ENCODE peak calls at places on chromosomes 5 and 9, in eight cellular contexts. One of them, this sample, is unnamed.
A peak's percentile ranks its signal among the peaks of the same experiment; 100 is the strongest.

GRCh38 chr5:57931807-57932206 is 449.2 kb upstream of the ACTBL2 start:
- DNase-seq in activated CD8-positive, alpha-beta memory T cell treated with anti-CD3 and anti-CD28 coated beads, Interleukin-2, amount 50 U/mL, for 4 hours: no peak
- DNase-seq in GM23338: no peak
- DNase-seq in NAMALWA: no peak
- DNase-seq in stimulated activated CD8-positive, alpha-beta memory T cell treated with anti-CD3 and anti-CD28 coated beads, Interleukin-4, amount 100 ng/mL, for 48 hours: no peak
- DNase-seq in Caco-2: no peak
- DNase-seq in iPS DF 19.7: no peak
- DNase-seq in HT-29: no peak
- DNase-seq in this sample: no peak

GRCh38 chr5:36158144-36158543 is 6.2 kb downstream of the SKP2 start:
- DNase-seq in HT-29: no peak
- DNase-seq in Caco-2: no peak
- DNase-seq in stimulated activated CD8-positive, alpha-beta memory T cell treated with anti-CD3 and anti-CD28 coated beads, Interleukin-4, amount 100 ng/mL, for 48 hours: no peak
- DNase-seq in activated CD8-positive, alpha-beta memory T cell treated with anti-CD3 and anti-CD28 coated beads, Interleukin-2, amount 50 U/mL, for 4 hours: no peak
- DNase-seq in GM23338: no peak
- DNase-seq in NAMALWA: no peak
- DNase-seq in iPS DF 19.7: no peak
- DNase-seq in this sample: no peak

GRCh38 chr5:1005362-1005851 is 3.2 kb upstream of the NKD2 start:
- DNase-seq in GM23338: no peak
- DNase-seq in NAMALWA: no peak
- DNase-seq in iPS DF 19.7: no peak
- DNase-seq in activated CD8-positive, alpha-beta memory T cell treated with anti-CD3 and anti-CD28 coated beads, Interleukin-2, amount 50 U/mL, for 4 hours: no peak
- DNase-seq in stimulated activated CD8-positive, alpha-beta memory T cell treated with anti-CD3 and anti-CD28 coated beads, Interleukin-4, amount 100 ng/mL, for 48 hours: peak; percentile 14
- DNase-seq in HT-29: no peak
- DNase-seq in Caco-2: no peak
- DNase-seq in this sample: no peak

GRCh38 chr5:177982072-177982727 is 13.8 kb downstream of the PROP1 start:
- DNase-seq in GM23338: peak; percentile 81
- DNase-seq in NAMALWA: peak; percentile 51
- DNase-seq in Caco-2: peak; percentile 37
- DNase-seq in stimulated activated CD8-positive, alpha-beta memory T cell treated with anti-CD3 and anti-CD28 coated beads, Interleukin-4, amount 100 ng/mL, for 48 hours: peak; percentile 62
- DNase-seq in HT-29: peak; percentile 13
- DNase-seq in activated CD8-positive, alpha-beta memory T cell treated with anti-CD3 and anti-CD28 coated beads, Interleukin-2, amount 50 U/mL, for 4 hours: no peak
- DNase-seq in iPS DF 19.7: no peak
- DNase-seq in this sample: no peak

GRCh38 chr5:160727296-160727997 is 124.6 kb downstream of the ATP10B start:
- DNase-seq in Caco-2: no peak
- DNase-seq in iPS DF 19.7: no peak
- DNase-seq in NAMALWA: no peak
- DNase-seq in GM23338: no peak
- DNase-seq in activated CD8-positive, alpha-beta memory T cell treated with anti-CD3 and anti-CD28 coated beads, Interleukin-2, amount 50 U/mL, for 4 hours: no peak
- DNase-seq in stimulated activated CD8-positive, alpha-beta memory T cell treated with anti-CD3 and anti-CD28 coated beads, Interleukin-4, amount 100 ng/mL, for 48 hours: no peak
- DNase-seq in HT-29: no peak
- DNase-seq in this sample: no peak

GRCh38 chr5:58968350-58968749 is 385.5 kb downstream of the RAB3C start:
- DNase-seq in GM23338: no peak
- DNase-seq in iPS DF 19.7: no peak
- DNase-seq in activated CD8-positive, alpha-beta memory T cell treated with anti-CD3 and anti-CD28 coated beads, Interleukin-2, amount 50 U/mL, for 4 hours: no peak
- DNase-seq in stimulated activated CD8-positive, alpha-beta memory T cell treated with anti-CD3 and anti-CD28 coated beads, Interleukin-4, amount 100 ng/mL, for 48 hours: no peak
- DNase-seq in HT-29: no peak
- DNase-seq in NAMALWA: no peak
- DNase-seq in Caco-2: no peak
- DNase-seq in this sample: no peak

GRCh38 chr5:140244525-140245025 is 58.3 kb downstream of the PFDN1 start:
- DNase-seq in activated CD8-positive, alpha-beta memory T cell treated with anti-CD3 and anti-CD28 coated beads, Interleukin-2, amount 50 U/mL, for 4 hours: peak; percentile 77
- DNase-seq in iPS DF 19.7: no peak
- DNase-seq in HT-29: peak; percentile 91
- DNase-seq in NAMALWA: peak; percentile 90
- DNase-seq in stimulated activated CD8-positive, alpha-beta memory T cell treated with anti-CD3 and anti-CD28 coated beads, Interleukin-4, amount 100 ng/mL, for 48 hours: peak; percentile 88
- DNase-seq in GM23338: peak; percentile 96
- DNase-seq in Caco-2: peak; percentile 89
- DNase-seq in this sample: peak; percentile 78

GRCh38 chr5:39433838-39434237 is 9.1 kb upstream of the DAB2 start:
- DNase-seq in GM23338: no peak
- DNase-seq in Caco-2: no peak
- DNase-seq in iPS DF 19.7: no peak
- DNase-seq in activated CD8-positive, alpha-beta memory T cell treated with anti-CD3 and anti-CD28 coated beads, Interleukin-2, amount 50 U/mL, for 4 hours: no peak
- DNase-seq in stimulated activated CD8-positive, alpha-beta memory T cell treated with anti-CD3 and anti-CD28 coated beads, Interleukin-4, amount 100 ng/mL, for 48 hours: no peak
- DNase-seq in NAMALWA: no peak
- DNase-seq in HT-29: no peak
- DNase-seq in this sample: no peak

GRCh38 chr9:20593551-20593950 is 28.7 kb downstream of the MLLT3 start:
- DNase-seq in NAMALWA: no peak
- DNase-seq in Caco-2: no peak
- DNase-seq in GM23338: no peak
- DNase-seq in iPS DF 19.7: no peak
- DNase-seq in HT-29: no peak
- DNase-seq in stimulated activated CD8-positive, alpha-beta memory T cell treated with anti-CD3 and anti-CD28 coated beads, Interleukin-4, amount 100 ng/mL, for 48 hours: no peak
- DNase-seq in activated CD8-positive, alpha-beta memory T cell treated with anti-CD3 and anti-CD28 coated beads, Interleukin-2, amount 50 U/mL, for 4 hours: no peak
- DNase-seq in this sample: no peak

GRCh38 chr9:132164604-132165362 is 2.9 kb downstream of the NTNG2 start:
- DNase-seq in stimulated activated CD8-positive, alpha-beta memory T cell treated with anti-CD3 and anti-CD28 coated beads, Interleukin-4, amount 100 ng/mL, for 48 hours: no peak
- DNase-seq in NAMALWA: no peak
- DNase-seq in iPS DF 19.7: no peak
- DNase-seq in GM23338: no peak
- DNase-seq in HT-29: peak; percentile 38
- DNase-seq in activated CD8-positive, alpha-beta memory T cell treated with anti-CD3 and anti-CD28 coated beads, Interleukin-2, amount 50 U/mL, for 4 hours: no peak
- DNase-seq in Caco-2: no peak
- DNase-seq in this sample: no peak

GRCh38 chr5:9710069-9710468 is 79.9 kb upstream of the TAS2R1 start:
- DNase-seq in iPS DF 19.7: no peak
- DNase-seq in NAMALWA: no peak
- DNase-seq in HT-29: no peak
- DNase-seq in activated CD8-positive, alpha-beta memory T cell treated with anti-CD3 and anti-CD28 coated beads, Interleukin-2, amount 50 U/mL, for 4 hours: no peak
- DNase-seq in GM23338: no peak
- DNase-seq in Caco-2: no peak
- DNase-seq in stimulated activated CD8-positive, alpha-beta memory T cell treated with anti-CD3 and anti-CD28 coated beads, Interleukin-4, amount 100 ng/mL, for 48 hours: no peak
- DNase-seq in this sample: no peak

GRCh38 chr5:142235050-142235797 is 89.6 kb downstream of the SPRY4 start:
- DNase-seq in HT-29: no peak
- DNase-seq in Caco-2: peak; percentile 41
- DNase-seq in iPS DF 19.7: peak; percentile 90
- DNase-seq in activated CD8-positive, alpha-beta memory T cell treated with anti-CD3 and anti-CD28 coated beads, Interleukin-2, amount 50 U/mL, for 4 hours: peak; percentile 28
- DNase-seq in NAMALWA: no peak
- DNase-seq in GM23338: peak; percentile 90
- DNase-seq in stimulated activated CD8-positive, alpha-beta memory T cell treated with anti-CD3 and anti-CD28 coated beads, Interleukin-4, amount 100 ng/mL, for 48 hours: no peak
- DNase-seq in this sample: peak; percentile 64

GRCh38 chr5:81579525-81579924 is 171.4 kb downstream of the SSBP2 start:
- DNase-seq in HT-29: no peak
- DNase-seq in stimulated activated CD8-positive, alpha-beta memory T cell treated with anti-CD3 and anti-CD28 coated beads, Interleukin-4, amount 100 ng/mL, for 48 hours: no peak
- DNase-seq in Caco-2: no peak
- DNase-seq in iPS DF 19.7: no peak
- DNase-seq in GM23338: no peak
- DNase-seq in activated CD8-positive, alpha-beta memory T cell treated with anti-CD3 and anti-CD28 coated beads, Interleukin-2, amount 50 U/mL, for 4 hours: no peak
- DNase-seq in NAMALWA: no peak
- DNase-seq in this sample: no peak

GRCh38 chr9:75993434-75993833 is 103.0 kb downstream of the PCSK5 start:
- DNase-seq in GM23338: no peak
- DNase-seq in HT-29: peak; percentile 65
- DNase-seq in Caco-2: no peak
- DNase-seq in NAMALWA: no peak
- DNase-seq in activated CD8-positive, alpha-beta memory T cell treated with anti-CD3 and anti-CD28 coated beads, Interleukin-2, amount 50 U/mL, for 4 hours: no peak
- DNase-seq in iPS DF 19.7: no peak
- DNase-seq in stimulated activated CD8-positive, alpha-beta memory T cell treated with anti-CD3 and anti-CD28 coated beads, Interleukin-4, amount 100 ng/mL, for 48 hours: no peak
- DNase-seq in this sample: no peak

GRCh38 chr5:142640316-142641005 is 45.4 kb downstream of the FGF1 start:
- DNase-seq in iPS DF 19.7: no peak
- DNase-seq in GM23338: peak; percentile 16
- DNase-seq in NAMALWA: no peak
- DNase-seq in Caco-2: no peak
- DNase-seq in stimulated activated CD8-positive, alpha-beta memory T cell treated with anti-CD3 and anti-CD28 coated beads, Interleukin-4, amount 100 ng/mL, for 48 hours: no peak
- DNase-seq in HT-29: no peak
- DNase-seq in activated CD8-positive, alpha-beta memory T cell treated with anti-CD3 and anti-CD28 coated beads, Interleukin-2, amount 50 U/mL, for 4 hours: no peak
- DNase-seq in this sample: no peak

GRCh38 chr9:93963969-93964368 is 8.8 kb upstream of the BARX1 start:
- DNase-seq in NAMALWA: no peak
- DNase-seq in activated CD8-positive, alpha-beta memory T cell treated with anti-CD3 and anti-CD28 coated beads, Interleukin-2, amount 50 U/mL, for 4 hours: no peak
- DNase-seq in stimulated activated CD8-positive, alpha-beta memory T cell treated with anti-CD3 and anti-CD28 coated beads, Interleukin-4, amount 100 ng/mL, for 48 hours: no peak
- DNase-seq in GM23338: no peak
- DNase-seq in Caco-2: no peak
- DNase-seq in iPS DF 19.7: no peak
- DNase-seq in HT-29: no peak
- DNase-seq in this sample: no peak

GRCh38 chr9:71909887-71910601 is 949 bp downstream of the ABHD17B start:
- DNase-seq in GM23338: peak; percentile 76
- DNase-seq in activated CD8-positive, alpha-beta memory T cell treated with anti-CD3 and anti-CD28 coated beads, Interleukin-2, amount 50 U/mL, for 4 hours: peak; percentile 28
- DNase-seq in Caco-2: peak; percentile 48
- DNase-seq in iPS DF 19.7: no peak
- DNase-seq in HT-29: peak; percentile 49
- DNase-seq in stimulated activated CD8-positive, alpha-beta memory T cell treated with anti-CD3 and anti-CD28 coated beads, Interleukin-4, amount 100 ng/mL, for 48 hours: peak; percentile 62
- DNase-seq in NAMALWA: peak; percentile 65
- DNase-seq in this sample: peak; percentile 39

GRCh38 chr5:61625682-61626620 is 293.9 kb downstream of the ZSWIM6 start:
- DNase-seq in Caco-2: no peak
- DNase-seq in iPS DF 19.7: no peak
- DNase-seq in NAMALWA: no peak
- DNase-seq in HT-29: peak; percentile 42
- DNase-seq in activated CD8-positive, alpha-beta memory T cell treated with anti-CD3 and anti-CD28 coated beads, Interleukin-2, amount 50 U/mL, for 4 hours: peak; percentile 23
- DNase-seq in GM23338: peak; percentile 81
- DNase-seq in stimulated activated CD8-positive, alpha-beta memory T cell treated with anti-CD3 and anti-CD28 coated beads, Interleukin-4, amount 100 ng/mL, for 48 hours: peak; percentile 67
- DNase-seq in this sample: no peak

GRCh38 chr9:37918665-37919165 is 14.8 kb upstream of the SLC25A51 start:
- DNase-seq in Caco-2: no peak
- DNase-seq in NAMALWA: no peak
- DNase-seq in iPS DF 19.7: no peak
- DNase-seq in GM23338: no peak
- DNase-seq in activated CD8-positive, alpha-beta memory T cell treated with anti-CD3 and anti-CD28 coated beads, Interleukin-2, amount 50 U/mL, for 4 hours: no peak
- DNase-seq in stimulated activated CD8-positive, alpha-beta memory T cell treated with anti-CD3 and anti-CD28 coated beads, Interleukin-4, amount 100 ng/mL, for 48 hours: no peak
- DNase-seq in HT-29: no peak
- DNase-seq in this sample: no peak

GRCh38 chr5:137870647-137871339 is 3.1 kb downstream of the MYOT start:
- DNase-seq in iPS DF 19.7: no peak
- DNase-seq in NAMALWA: no peak
- DNase-seq in Caco-2: no peak
- DNase-seq in HT-29: no peak
- DNase-seq in stimulated activated CD8-positive, alpha-beta memory T cell treated with anti-CD3 and anti-CD28 coated beads, Interleukin-4, amount 100 ng/mL, for 48 hours: no peak
- DNase-seq in activated CD8-positive, alpha-beta memory T cell treated with anti-CD3 and anti-CD28 coated beads, Interleukin-2, amount 50 U/mL, for 4 hours: no peak
- DNase-seq in GM23338: no peak
- DNase-seq in this sample: no peak

GRCh38 chr5:179763215-179763945 is 30.4 kb upstream of the LTC4S start:
- DNase-seq in Caco-2: peak; percentile 82
- DNase-seq in activated CD8-positive, alpha-beta memory T cell treated with anti-CD3 and anti-CD28 coated beads, Interleukin-2, amount 50 U/mL, for 4 hours: peak; percentile 48
- DNase-seq in HT-29: peak; percentile 83
- DNase-seq in GM23338: peak; percentile 87
- DNase-seq in NAMALWA: peak; percentile 76
- DNase-seq in stimulated activated CD8-positive, alpha-beta memory T cell treated with anti-CD3 and anti-CD28 coated beads, Interleukin-4, amount 100 ng/mL, for 48 hours: peak; percentile 57
- DNase-seq in iPS DF 19.7: peak; percentile 57
- DNase-seq in this sample: peak; percentile 40

GRCh38 chr9:109098221-109098959 is 21.4 kb downstream of the TMEM245 start:
- DNase-seq in NAMALWA: no peak
- DNase-seq in iPS DF 19.7: no peak
- DNase-seq in stimulated activated CD8-positive, alpha-beta memory T cell treated with anti-CD3 and anti-CD28 coated beads, Interleukin-4, amount 100 ng/mL, for 48 hours: no peak
- DNase-seq in HT-29: no peak
- DNase-seq in Caco-2: peak; percentile 47
- DNase-seq in GM23338: peak; percentile 42
- DNase-seq in activated CD8-positive, alpha-beta memory T cell treated with anti-CD3 and anti-CD28 coated beads, Interleukin-2, amount 50 U/mL, for 4 hours: no peak
- DNase-seq in this sample: no peak

GRCh38 chr9:2602704-2603116 is 18.9 kb upstream of the VLDLR start:
- DNase-seq in activated CD8-positive, alpha-beta memory T cell treated with anti-CD3 and anti-CD28 coated beads, Interleukin-2, amount 50 U/mL, for 4 hours: no peak
- DNase-seq in iPS DF 19.7: no peak
- DNase-seq in HT-29: no peak
- DNase-seq in NAMALWA: peak; percentile 47
- DNase-seq in stimulated activated CD8-positive, alpha-beta memory T cell treated with anti-CD3 and anti-CD28 coated beads, Interleukin-4, amount 100 ng/mL, for 48 hours: no peak
- DNase-seq in Caco-2: peak; percentile 5
- DNase-seq in GM23338: no peak
- DNase-seq in this sample: no peak

GRCh38 chr9:87128008-87128623 is 180.8 kb upstream of the GAS1 start:
- DNase-seq in iPS DF 19.7: no peak
- DNase-seq in HT-29: no peak
- DNase-seq in Caco-2: no peak
- DNase-seq in NAMALWA: no peak
- DNase-seq in stimulated activated CD8-positive, alpha-beta memory T cell treated with anti-CD3 and anti-CD28 coated beads, Interleukin-4, amount 100 ng/mL, for 48 hours: no peak
- DNase-seq in GM23338: no peak
- DNase-seq in activated CD8-positive, alpha-beta memory T cell treated with anti-CD3 and anti-CD28 coated beads, Interleukin-2, amount 50 U/mL, for 4 hours: no peak
- DNase-seq in this sample: no peak

GRCh38 chr5:91641730-91642350 is 258.7 kb upstream of the ARRDC3 start:
- DNase-seq in activated CD8-positive, alpha-beta memory T cell treated with anti-CD3 and anti-CD28 coated beads, Interleukin-2, amount 50 U/mL, for 4 hours: no peak
- DNase-seq in GM23338: peak; percentile 74
- DNase-seq in HT-29: peak; percentile 83
- DNase-seq in NAMALWA: peak; percentile 78
- DNase-seq in stimulated activated CD8-positive, alpha-beta memory T cell treated with anti-CD3 and anti-CD28 coated beads, Interleukin-4, amount 100 ng/mL, for 48 hours: no peak
- DNase-seq in Caco-2: peak; percentile 26
- DNase-seq in iPS DF 19.7: no peak
- DNase-seq in this sample: no peak

GRCh38 chr9:114666841-114667240 is 9.2 kb upstream of the TEX53 start:
- DNase-seq in iPS DF 19.7: no peak
- DNase-seq in stimulated activated CD8-positive, alpha-beta memory T cell treated with anti-CD3 and anti-CD28 coated beads, Interleukin-4, amount 100 ng/mL, for 48 hours: no peak
- DNase-seq in HT-29: no peak
- DNase-seq in NAMALWA: no peak
- DNase-seq in Caco-2: no peak
- DNase-seq in activated CD8-positive, alpha-beta memory T cell treated with anti-CD3 and anti-CD28 coated beads, Interleukin-2, amount 50 U/mL, for 4 hours: no peak
- DNase-seq in GM23338: no peak
- DNase-seq in this sample: no peak

GRCh38 chr5:154520861-154521453 is 42.9 kb upstream of the HAND1 start:
- DNase-seq in NAMALWA: peak; percentile 16
- DNase-seq in iPS DF 19.7: peak; percentile 85
- DNase-seq in stimulated activated CD8-positive, alpha-beta memory T cell treated with anti-CD3 and anti-CD28 coated beads, Interleukin-4, amount 100 ng/mL, for 48 hours: peak; percentile 35
- DNase-seq in activated CD8-positive, alpha-beta memory T cell treated with anti-CD3 and anti-CD28 coated beads, Interleukin-2, amount 50 U/mL, for 4 hours: no peak
- DNase-seq in GM23338: peak; percentile 97
- DNase-seq in HT-29: peak; percentile 59
- DNase-seq in Caco-2: peak; percentile 78
- DNase-seq in this sample: peak; percentile 63

GRCh38 chr9:137589441-137590122 is 730 bp downstream of the ZMYND19 start:
- DNase-seq in NAMALWA: peak; percentile 47
- DNase-seq in HT-29: peak; percentile 32
- DNase-seq in GM23338: peak; percentile 25
- DNase-seq in stimulated activated CD8-positive, alpha-beta memory T cell treated with anti-CD3 and anti-CD28 coated beads, Interleukin-4, amount 100 ng/mL, for 48 hours: peak; percentile 31
- DNase-seq in activated CD8-positive, alpha-beta memory T cell treated with anti-CD3 and anti-CD28 coated beads, Interleukin-2, amount 50 U/mL, for 4 hours: no peak
- DNase-seq in iPS DF 19.7: no peak
- DNase-seq in Caco-2: no peak
- DNase-seq in this sample: no peak

GRCh38 chr9:14243514-14244042 is 70.4 kb downstream of the NFIB start:
- DNase-seq in Caco-2: no peak
- DNase-seq in iPS DF 19.7: no peak
- DNase-seq in HT-29: no peak
- DNase-seq in NAMALWA: no peak
- DNase-seq in activated CD8-positive, alpha-beta memory T cell treated with anti-CD3 and anti-CD28 coated beads, Interleukin-2, amount 50 U/mL, for 4 hours: no peak
- DNase-seq in GM23338: no peak
- DNase-seq in stimulated activated CD8-positive, alpha-beta memory T cell treated with anti-CD3 and anti-CD28 coated beads, Interleukin-4, amount 100 ng/mL, for 48 hours: no peak
- DNase-seq in this sample: no peak

GRCh38 chr5:161400583-161400982 is 145.9 kb downstream of the GABRB2 start:
- DNase-seq in NAMALWA: no peak
- DNase-seq in iPS DF 19.7: no peak
- DNase-seq in Caco-2: no peak
- DNase-seq in GM23338: no peak
- DNase-seq in activated CD8-positive, alpha-beta memory T cell treated with anti-CD3 and anti-CD28 coated beads, Interleukin-2, amount 50 U/mL, for 4 hours: no peak
- DNase-seq in HT-29: no peak
- DNase-seq in stimulated activated CD8-positive, alpha-beta memory T cell treated with anti-CD3 and anti-CD28 coated beads, Interleukin-4, amount 100 ng/mL, for 48 hours: no peak
- DNase-seq in this sample: no peak

GRCh38 chr5:139822553-139823425 is 27.2 kb downstream of the PSD2 start:
- DNase-seq in HT-29: no peak
- DNase-seq in Caco-2: no peak
- DNase-seq in iPS DF 19.7: no peak
- DNase-seq in activated CD8-positive, alpha-beta memory T cell treated with anti-CD3 and anti-CD28 coated beads, Interleukin-2, amount 50 U/mL, for 4 hours: peak; percentile 5
- DNase-seq in GM23338: peak; percentile 33
- DNase-seq in stimulated activated CD8-positive, alpha-beta memory T cell treated with anti-CD3 and anti-CD28 coated beads, Interleukin-4, amount 100 ng/mL, for 48 hours: no peak
- DNase-seq in NAMALWA: no peak
- DNase-seq in this sample: no peak

GRCh38 chr5:110386782-110387181 is 339.7 kb downstream of the TMEM232 start:
- DNase-seq in stimulated activated CD8-positive, alpha-beta memory T cell treated with anti-CD3 and anti-CD28 coated beads, Interleukin-4, amount 100 ng/mL, for 48 hours: no peak
- DNase-seq in Caco-2: no peak
- DNase-seq in GM23338: no peak
- DNase-seq in iPS DF 19.7: no peak
- DNase-seq in HT-29: no peak
- DNase-seq in NAMALWA: no peak
- DNase-seq in activated CD8-positive, alpha-beta memory T cell treated with anti-CD3 and anti-CD28 coated beads, Interleukin-2, amount 50 U/mL, for 4 hours: no peak
- DNase-seq in this sample: no peak

GRCh38 chr5:56168066-56168478 is 65.1 kb downstream of the ANKRD55 start:
- DNase-seq in GM23338: no peak
- DNase-seq in HT-29: no peak
- DNase-seq in NAMALWA: no peak
- DNase-seq in iPS DF 19.7: no peak
- DNase-seq in activated CD8-positive, alpha-beta memory T cell treated with anti-CD3 and anti-CD28 coated beads, Interleukin-2, amount 50 U/mL, for 4 hours: no peak
- DNase-seq in Caco-2: no peak
- DNase-seq in stimulated activated CD8-positive, alpha-beta memory T cell treated with anti-CD3 and anti-CD28 coated beads, Interleukin-4, amount 100 ng/mL, for 48 hours: no peak
- DNase-seq in this sample: no peak